ENCODE peak calls at places on chromosome 20, in eight cellular contexts. One of them, this sample, is unnamed.

GRCh38 chr20:43571771-43572170 is 12.9 kb downstream of the SGK2 start:
- DNase-seq in AG09319: no peak
- DNase-seq in stimulated activated CD4-positive, alpha-beta T cell treated with anti-CD3 and anti-CD28 coated beads, Interleukin-1b, Interleukin-23, amount 100 ng/mL, for 24 hours: no peak
- DNase-seq in H4: no peak
- DNase-seq in RKO: no peak
- DNase-seq in neural crest cell: no peak
- DNase-seq in activated naive CD4-positive, alpha-beta T cell treated with anti-CD3 and anti-CD28 coated beads, Interleukin-2, amount 10 ng/mL, durations not matched to agents 7 days and 5 days: no peak
- DNase-seq in CD4-positive, alpha-beta memory T cell: no peak
- DNase-seq in this sample: no peak

GRCh38 chr20:59273699-59274380 is 26.6 kb upstream of the EDN3 start:
- DNase-seq in neural crest cell: no peak
- DNase-seq in CD4-positive, alpha-beta memory T cell: no peak
- DNase-seq in H4: no peak
- DNase-seq in stimulated activated CD4-positive, alpha-beta T cell treated with anti-CD3 and anti-CD28 coated beads, Interleukin-1b, Interleukin-23, amount 100 ng/mL, for 24 hours: no peak
- DNase-seq in activated naive CD4-positive, alpha-beta T cell treated with anti-CD3 and anti-CD28 coated beads, Interleukin-2, amount 10 ng/mL, durations not matched to agents 7 days and 5 days: peak
- DNase-seq in RKO: no peak
- DNase-seq in AG09319: no peak
- DNase-seq in this sample: no peak

GRCh38 chr20:13430346-13431002 is 208.3 kb downstream of the TASP1 start:
- DNase-seq in CD4-positive, alpha-beta memory T cell: no peak
- DNase-seq in RKO: no peak
- DNase-seq in neural crest cell: no peak
- DNase-seq in activated naive CD4-positive, alpha-beta T cell treated with anti-CD3 and anti-CD28 coated beads, Interleukin-2, amount 10 ng/mL, durations not matched to agents 7 days and 5 days: no peak
- DNase-seq in H4: no peak
- DNase-seq in stimulated activated CD4-positive, alpha-beta T cell treated with anti-CD3 and anti-CD28 coated beads, Interleukin-1b, Interleukin-23, amount 100 ng/mL, for 24 hours: no peak
- DNase-seq in AG09319: no peak
- DNase-seq in this sample: peak

GRCh38 chr20:52536841-52537400 is 345.3 kb upstream of the ZFP64 start:
- DNase-seq in AG09319: no peak
- DNase-seq in stimulated activated CD4-positive, alpha-beta T cell treated with anti-CD3 and anti-CD28 coated beads, Interleukin-1b, Interleukin-23, amount 100 ng/mL, for 24 hours: no peak
- DNase-seq in CD4-positive, alpha-beta memory T cell: no peak
- DNase-seq in RKO: no peak
- DNase-seq in H4: peak
- DNase-seq in neural crest cell: no peak
- DNase-seq in activated naive CD4-positive, alpha-beta T cell treated with anti-CD3 and anti-CD28 coated beads, Interleukin-2, amount 10 ng/mL, durations not matched to agents 7 days and 5 days: no peak
- DNase-seq in this sample: no peak

GRCh38 chr20:23334111-23334510 is 16.5 kb upstream of the NXT1 start:
- DNase-seq in AG09319: no peak
- DNase-seq in activated naive CD4-positive, alpha-beta T cell treated with anti-CD3 and anti-CD28 coated beads, Interleukin-2, amount 10 ng/mL, durations not matched to agents 7 days and 5 days: no peak
- DNase-seq in RKO: no peak
- DNase-seq in H4: no peak
- DNase-seq in CD4-positive, alpha-beta memory T cell: no peak
- DNase-seq in stimulated activated CD4-positive, alpha-beta T cell treated with anti-CD3 and anti-CD28 coated beads, Interleukin-1b, Interleukin-23, amount 100 ng/mL, for 24 hours: no peak
- DNase-seq in neural crest cell: no peak
- DNase-seq in this sample: no peak

GRCh38 chr20:58463231-58463630 is 52.0 kb downstream of the APCDD1L start:
- DNase-seq in H4: no peak
- DNase-seq in neural crest cell: no peak
- DNase-seq in AG09319: no peak
- DNase-seq in RKO: no peak
- DNase-seq in activated naive CD4-positive, alpha-beta T cell treated with anti-CD3 and anti-CD28 coated beads, Interleukin-2, amount 10 ng/mL, durations not matched to agents 7 days and 5 days: no peak
- DNase-seq in CD4-positive, alpha-beta memory T cell: no peak
- DNase-seq in stimulated activated CD4-positive, alpha-beta T cell treated with anti-CD3 and anti-CD28 coated beads, Interleukin-1b, Interleukin-23, amount 100 ng/mL, for 24 hours: no peak
- DNase-seq in this sample: no peak

GRCh38 chr20:10217517-10218410 is 866 bp upstream of the SNAP25 start:
- DNase-seq in AG09319: peak
- DNase-seq in H4: peak
- DNase-seq in CD4-positive, alpha-beta memory T cell: no peak
- DNase-seq in RKO: no peak
- DNase-seq in activated naive CD4-positive, alpha-beta T cell treated with anti-CD3 and anti-CD28 coated beads, Interleukin-2, amount 10 ng/mL, durations not matched to agents 7 days and 5 days: no peak
- DNase-seq in neural crest cell: peak
- DNase-seq in stimulated activated CD4-positive, alpha-beta T cell treated with anti-CD3 and anti-CD28 coated beads, Interleukin-1b, Interleukin-23, amount 100 ng/mL, for 24 hours: no peak
- DNase-seq in this sample: no peak

GRCh38 chr20:53865905-53866786 is 204.2 kb downstream of the BCAS1 start:
- DNase-seq in AG09319: peak
- DNase-seq in RKO: no peak
- DNase-seq in CD4-positive, alpha-beta memory T cell: no peak
- DNase-seq in stimulated activated CD4-positive, alpha-beta T cell treated with anti-CD3 and anti-CD28 coated beads, Interleukin-1b, Interleukin-23, amount 100 ng/mL, for 24 hours: no peak
- DNase-seq in activated naive CD4-positive, alpha-beta T cell treated with anti-CD3 and anti-CD28 coated beads, Interleukin-2, amount 10 ng/mL, durations not matched to agents 7 days and 5 days: no peak
- DNase-seq in H4: peak
- DNase-seq in neural crest cell: no peak
- DNase-seq in this sample: no peak

GRCh38 chr20:56429496-56429895 is 17.4 kb downstream of the CASS4 start:
- DNase-seq in H4: no peak
- DNase-seq in RKO: peak
- DNase-seq in stimulated activated CD4-positive, alpha-beta T cell treated with anti-CD3 and anti-CD28 coated beads, Interleukin-1b, Interleukin-23, amount 100 ng/mL, for 24 hours: peak
- DNase-seq in neural crest cell: no peak
- DNase-seq in CD4-positive, alpha-beta memory T cell: no peak
- DNase-seq in activated naive CD4-positive, alpha-beta T cell treated with anti-CD3 and anti-CD28 coated beads, Interleukin-2, amount 10 ng/mL, durations not matched to agents 7 days and 5 days: no peak
- DNase-seq in AG09319: no peak
- DNase-seq in this sample: no peak

GRCh38 chr20:11448554-11448953 is 469.1 kb upstream of the BTBD3 start:
- DNase-seq in activated naive CD4-positive, alpha-beta T cell treated with anti-CD3 and anti-CD28 coated beads, Interleukin-2, amount 10 ng/mL, durations not matched to agents 7 days and 5 days: no peak
- DNase-seq in AG09319: no peak
- DNase-seq in RKO: no peak
- DNase-seq in stimulated activated CD4-positive, alpha-beta T cell treated with anti-CD3 and anti-CD28 coated beads, Interleukin-1b, Interleukin-23, amount 100 ng/mL, for 24 hours: no peak
- DNase-seq in CD4-positive, alpha-beta memory T cell: no peak
- DNase-seq in H4: no peak
- DNase-seq in neural crest cell: no peak
- DNase-seq in this sample: no peak

GRCh38 chr20:19440660-19441527 is 228.5 kb downstream of the SLC24A3 start:
- DNase-seq in RKO: no peak
- DNase-seq in neural crest cell: no peak
- DNase-seq in AG09319: no peak
- DNase-seq in activated naive CD4-positive, alpha-beta T cell treated with anti-CD3 and anti-CD28 coated beads, Interleukin-2, amount 10 ng/mL, durations not matched to agents 7 days and 5 days: no peak
- DNase-seq in stimulated activated CD4-positive, alpha-beta T cell treated with anti-CD3 and anti-CD28 coated beads, Interleukin-1b, Interleukin-23, amount 100 ng/mL, for 24 hours: no peak
- DNase-seq in H4: no peak
- DNase-seq in CD4-positive, alpha-beta memory T cell: no peak
- DNase-seq in this sample: no peak

GRCh38 chr20:51775241-51775640 is 7.1 kb upstream of the ATP9A start:
- DNase-seq in H4: no peak
- DNase-seq in stimulated activated CD4-positive, alpha-beta T cell treated with anti-CD3 and anti-CD28 coated beads, Interleukin-1b, Interleukin-23, amount 100 ng/mL, for 24 hours: no peak
- DNase-seq in activated naive CD4-positive, alpha-beta T cell treated with anti-CD3 and anti-CD28 coated beads, Interleukin-2, amount 10 ng/mL, durations not matched to agents 7 days and 5 days: no peak
- DNase-seq in RKO: no peak
- DNase-seq in AG09319: no peak
- DNase-seq in neural crest cell: no peak
- DNase-seq in CD4-positive, alpha-beta memory T cell: no peak
- DNase-seq in this sample: no peak

GRCh38 chr20:54379893-54380292 is 95.5 kb upstream of the DOK5 start:
- DNase-seq in stimulated activated CD4-positive, alpha-beta T cell treated with anti-CD3 and anti-CD28 coated beads, Interleukin-1b, Interleukin-23, amount 100 ng/mL, for 24 hours: no peak
- DNase-seq in H4: no peak
- DNase-seq in RKO: no peak
- DNase-seq in CD4-positive, alpha-beta memory T cell: no peak
- DNase-seq in AG09319: no peak
- DNase-seq in activated naive CD4-positive, alpha-beta T cell treated with anti-CD3 and anti-CD28 coated beads, Interleukin-2, amount 10 ng/mL, durations not matched to agents 7 days and 5 days: no peak
- DNase-seq in neural crest cell: no peak
- DNase-seq in this sample: no peak

GRCh38 chr20:38939686-38940085 is 13.5 kb downstream of the FAM83D start:
- DNase-seq in H4: no peak
- DNase-seq in activated naive CD4-positive, alpha-beta T cell treated with anti-CD3 and anti-CD28 coated beads, Interleukin-2, amount 10 ng/mL, durations not matched to agents 7 days and 5 days: no peak
- DNase-seq in neural crest cell: no peak
- DNase-seq in CD4-positive, alpha-beta memory T cell: no peak
- DNase-seq in RKO: no peak
- DNase-seq in stimulated activated CD4-positive, alpha-beta T cell treated with anti-CD3 and anti-CD28 coated beads, Interleukin-1b, Interleukin-23, amount 100 ng/mL, for 24 hours: no peak
- DNase-seq in AG09319: no peak
- DNase-seq in this sample: no peak

GRCh38 chr20:51531141-51531710 is 11.3 kb downstream of the NFATC2 start:
- DNase-seq in neural crest cell: no peak
- DNase-seq in RKO: no peak
- DNase-seq in activated naive CD4-positive, alpha-beta T cell treated with anti-CD3 and anti-CD28 coated beads, Interleukin-2, amount 10 ng/mL, durations not matched to agents 7 days and 5 days: peak
- DNase-seq in CD4-positive, alpha-beta memory T cell: peak
- DNase-seq in AG09319: no peak
- DNase-seq in stimulated activated CD4-positive, alpha-beta T cell treated with anti-CD3 and anti-CD28 coated beads, Interleukin-1b, Interleukin-23, amount 100 ng/mL, for 24 hours: peak
- DNase-seq in H4: no peak
- DNase-seq in this sample: peak

GRCh38 chr20:44691424-44692423 is 23.4 kb upstream of the CCN5 start:
- DNase-seq in activated naive CD4-positive, alpha-beta T cell treated with anti-CD3 and anti-CD28 coated beads, Interleukin-2, amount 10 ng/mL, durations not matched to agents 7 days and 5 days: no peak
- DNase-seq in stimulated activated CD4-positive, alpha-beta T cell treated with anti-CD3 and anti-CD28 coated beads, Interleukin-1b, Interleukin-23, amount 100 ng/mL, for 24 hours: no peak
- DNase-seq in H4: no peak
- DNase-seq in AG09319: peak
- DNase-seq in CD4-positive, alpha-beta memory T cell: no peak
- DNase-seq in neural crest cell: no peak
- DNase-seq in RKO: no peak
- DNase-seq in this sample: no peak

GRCh38 chr20:56631318-56631989 is 2.3 kb downstream of the TFAP2C start:
- DNase-seq in activated naive CD4-positive, alpha-beta T cell treated with anti-CD3 and anti-CD28 coated beads, Interleukin-2, amount 10 ng/mL, durations not matched to agents 7 days and 5 days: no peak
- DNase-seq in CD4-positive, alpha-beta memory T cell: no peak
- DNase-seq in RKO: no peak
- DNase-seq in stimulated activated CD4-positive, alpha-beta T cell treated with anti-CD3 and anti-CD28 coated beads, Interleukin-1b, Interleukin-23, amount 100 ng/mL, for 24 hours: no peak
- DNase-seq in AG09319: no peak
- DNase-seq in H4: no peak
- DNase-seq in neural crest cell: no peak
- DNase-seq in this sample: no peak

GRCh38 chr20:33433875-33434274 is 9.7 kb downstream of the SNTA1 start:
- DNase-seq in stimulated activated CD4-positive, alpha-beta T cell treated with anti-CD3 and anti-CD28 coated beads, Interleukin-1b, Interleukin-23, amount 100 ng/mL, for 24 hours: no peak
- DNase-seq in AG09319: no peak
- DNase-seq in H4: no peak
- DNase-seq in RKO: no peak
- DNase-seq in activated naive CD4-positive, alpha-beta T cell treated with anti-CD3 and anti-CD28 coated beads, Interleukin-2, amount 10 ng/mL, durations not matched to agents 7 days and 5 days: no peak
- DNase-seq in CD4-positive, alpha-beta memory T cell: no peak
- DNase-seq in neural crest cell: no peak
- DNase-seq in this sample: no peak

GRCh38 chr20:22586645-22587310 is 2.4 kb upstream of the FOXA2 start:
- DNase-seq in activated naive CD4-positive, alpha-beta T cell treated with anti-CD3 and anti-CD28 coated beads, Interleukin-2, amount 10 ng/mL, durations not matched to agents 7 days and 5 days: no peak
- DNase-seq in AG09319: no peak
- DNase-seq in RKO: no peak
- DNase-seq in neural crest cell: no peak
- DNase-seq in CD4-positive, alpha-beta memory T cell: no peak
- DNase-seq in stimulated activated CD4-positive, alpha-beta T cell treated with anti-CD3 and anti-CD28 coated beads, Interleukin-1b, Interleukin-23, amount 100 ng/mL, for 24 hours: no peak
- DNase-seq in H4: no peak
- DNase-seq in this sample: peak

GRCh38 chr20:20205862-20206236 is 153.5 kb downstream of the CFAP61 start:
- DNase-seq in H4: no peak
- DNase-seq in neural crest cell: no peak
- DNase-seq in activated naive CD4-positive, alpha-beta T cell treated with anti-CD3 and anti-CD28 coated beads, Interleukin-2, amount 10 ng/mL, durations not matched to agents 7 days and 5 days: no peak
- DNase-seq in RKO: no peak
- DNase-seq in stimulated activated CD4-positive, alpha-beta T cell treated with anti-CD3 and anti-CD28 coated beads, Interleukin-1b, Interleukin-23, amount 100 ng/mL, for 24 hours: no peak
- DNase-seq in CD4-positive, alpha-beta memory T cell: no peak
- DNase-seq in AG09319: no peak
- DNase-seq in this sample: no peak

GRCh38 chr20:61924211-61924857 is 141.3 kb downstream of the TAF4 start:
- DNase-seq in stimulated activated CD4-positive, alpha-beta T cell treated with anti-CD3 and anti-CD28 coated beads, Interleukin-1b, Interleukin-23, amount 100 ng/mL, for 24 hours: no peak
- DNase-seq in AG09319: no peak
- DNase-seq in neural crest cell: no peak
- DNase-seq in activated naive CD4-positive, alpha-beta T cell treated with anti-CD3 and anti-CD28 coated beads, Interleukin-2, amount 10 ng/mL, durations not matched to agents 7 days and 5 days: no peak
- DNase-seq in RKO: no peak
- DNase-seq in H4: no peak
- DNase-seq in CD4-positive, alpha-beta memory T cell: no peak
- DNase-seq in this sample: no peak

GRCh38 chr20:49888341-49889244 is 26.7 kb downstream of the SPATA2 start:
- DNase-seq in AG09319: no peak
- DNase-seq in CD4-positive, alpha-beta memory T cell: peak
- DNase-seq in neural crest cell: peak
- DNase-seq in stimulated activated CD4-positive, alpha-beta T cell treated with anti-CD3 and anti-CD28 coated beads, Interleukin-1b, Interleukin-23, amount 100 ng/mL, for 24 hours: peak
- DNase-seq in activated naive CD4-positive, alpha-beta T cell treated with anti-CD3 and anti-CD28 coated beads, Interleukin-2, amount 10 ng/mL, durations not matched to agents 7 days and 5 days: peak
- DNase-seq in H4: peak
- DNase-seq in RKO: peak
- DNase-seq in this sample: peak

GRCh38 chr20:43827940-43828562 is 86.6 kb upstream of the TOX2 start:
- DNase-seq in stimulated activated CD4-positive, alpha-beta T cell treated with anti-CD3 and anti-CD28 coated beads, Interleukin-1b, Interleukin-23, amount 100 ng/mL, for 24 hours: no peak
- DNase-seq in RKO: no peak
- DNase-seq in neural crest cell: no peak
- DNase-seq in AG09319: no peak
- DNase-seq in H4: no peak
- DNase-seq in activated naive CD4-positive, alpha-beta T cell treated with anti-CD3 and anti-CD28 coated beads, Interleukin-2, amount 10 ng/mL, durations not matched to agents 7 days and 5 days: no peak
- DNase-seq in CD4-positive, alpha-beta memory T cell: no peak
- DNase-seq in this sample: no peak

GRCh38 chr20:60264024-60264709 is 305.9 kb downstream of the CDH26 start:
- DNase-seq in AG09319: no peak
- DNase-seq in H4: no peak
- DNase-seq in activated naive CD4-positive, alpha-beta T cell treated with anti-CD3 and anti-CD28 coated beads, Interleukin-2, amount 10 ng/mL, durations not matched to agents 7 days and 5 days: no peak
- DNase-seq in RKO: no peak
- DNase-seq in CD4-positive, alpha-beta memory T cell: no peak
- DNase-seq in neural crest cell: no peak
- DNase-seq in stimulated activated CD4-positive, alpha-beta T cell treated with anti-CD3 and anti-CD28 coated beads, Interleukin-1b, Interleukin-23, amount 100 ng/mL, for 24 hours: no peak
- DNase-seq in this sample: no peak

GRCh38 chr20:326645-327031 is 1.3 kb downstream of the SOX12 start:
- DNase-seq in RKO: peak
- DNase-seq in AG09319: no peak
- DNase-seq in CD4-positive, alpha-beta memory T cell: no peak
- DNase-seq in neural crest cell: peak
- DNase-seq in activated naive CD4-positive, alpha-beta T cell treated with anti-CD3 and anti-CD28 coated beads, Interleukin-2, amount 10 ng/mL, durations not matched to agents 7 days and 5 days: no peak
- DNase-seq in stimulated activated CD4-positive, alpha-beta T cell treated with anti-CD3 and anti-CD28 coated beads, Interleukin-1b, Interleukin-23, amount 100 ng/mL, for 24 hours: no peak
- DNase-seq in H4: no peak
- DNase-seq in this sample: no peak

GRCh38 chr20:41137412-41138216 is at the start of gene PLCG1:
- DNase-seq in CD4-positive, alpha-beta memory T cell: peak
- DNase-seq in AG09319: peak
- DNase-seq in H4: peak
- DNase-seq in neural crest cell: peak
- DNase-seq in activated naive CD4-positive, alpha-beta T cell treated with anti-CD3 and anti-CD28 coated beads, Interleukin-2, amount 10 ng/mL, durations not matched to agents 7 days and 5 days: peak
- DNase-seq in RKO: peak
- DNase-seq in stimulated activated CD4-positive, alpha-beta T cell treated with anti-CD3 and anti-CD28 coated beads, Interleukin-1b, Interleukin-23, amount 100 ng/mL, for 24 hours: peak
- DNase-seq in this sample: peak

GRCh38 chr20:37142708-37143107 is 36.4 kb upstream of the RPN2 start:
- DNase-seq in AG09319: no peak
- DNase-seq in CD4-positive, alpha-beta memory T cell: no peak
- DNase-seq in RKO: no peak
- DNase-seq in stimulated activated CD4-positive, alpha-beta T cell treated with anti-CD3 and anti-CD28 coated beads, Interleukin-1b, Interleukin-23, amount 100 ng/mL, for 24 hours: no peak
- DNase-seq in neural crest cell: no peak
- DNase-seq in H4: no peak
- DNase-seq in activated naive CD4-positive, alpha-beta T cell treated with anti-CD3 and anti-CD28 coated beads, Interleukin-2, amount 10 ng/mL, durations not matched to agents 7 days and 5 days: no peak
- DNase-seq in this sample: no peak

GRCh38 chr20:1166963-1167720 is 17.6 kb downstream of the TMEM74B start:
- DNase-seq in activated naive CD4-positive, alpha-beta T cell treated with anti-CD3 and anti-CD28 coated beads, Interleukin-2, amount 10 ng/mL, durations not matched to agents 7 days and 5 days: no peak
- DNase-seq in H4: no peak
- DNase-seq in neural crest cell: no peak
- DNase-seq in CD4-positive, alpha-beta memory T cell: no peak
- DNase-seq in AG09319: no peak
- DNase-seq in RKO: no peak
- DNase-seq in stimulated activated CD4-positive, alpha-beta T cell treated with anti-CD3 and anti-CD28 coated beads, Interleukin-1b, Interleukin-23, amount 100 ng/mL, for 24 hours: no peak
- DNase-seq in this sample: no peak

GRCh38 chr20:47444584-47444983 is 57.1 kb upstream of the NCOA3 start:
- DNase-seq in AG09319: no peak
- DNase-seq in stimulated activated CD4-positive, alpha-beta T cell treated with anti-CD3 and anti-CD28 coated beads, Interleukin-1b, Interleukin-23, amount 100 ng/mL, for 24 hours: no peak
- DNase-seq in CD4-positive, alpha-beta memory T cell: no peak
- DNase-seq in neural crest cell: no peak
- DNase-seq in RKO: no peak
- DNase-seq in activated naive CD4-positive, alpha-beta T cell treated with anti-CD3 and anti-CD28 coated beads, Interleukin-2, amount 10 ng/mL, durations not matched to agents 7 days and 5 days: no peak
- DNase-seq in H4: no peak
- DNase-seq in this sample: no peak

GRCh38 chr20:57711311-57711712 is 1.5 kb upstream of the PMEPA1 start:
- DNase-seq in activated naive CD4-positive, alpha-beta T cell treated with anti-CD3 and anti-CD28 coated beads, Interleukin-2, amount 10 ng/mL, durations not matched to agents 7 days and 5 days: no peak
- DNase-seq in RKO: no peak
- DNase-seq in neural crest cell: no peak
- DNase-seq in H4: no peak
- DNase-seq in AG09319: no peak
- DNase-seq in CD4-positive, alpha-beta memory T cell: no peak
- DNase-seq in stimulated activated CD4-positive, alpha-beta T cell treated with anti-CD3 and anti-CD28 coated beads, Interleukin-1b, Interleukin-23, amount 100 ng/mL, for 24 hours: no peak
- DNase-seq in this sample: no peak

GRCh38 chr20:33311989-33312388 is 29.0 kb downstream of the BPIFB1 start:
- DNase-seq in stimulated activated CD4-positive, alpha-beta T cell treated with anti-CD3 and anti-CD28 coated beads, Interleukin-1b, Interleukin-23, amount 100 ng/mL, for 24 hours: no peak
- DNase-seq in AG09319: no peak
- DNase-seq in CD4-positive, alpha-beta memory T cell: no peak
- DNase-seq in H4: no peak
- DNase-seq in neural crest cell: no peak
- DNase-seq in RKO: no peak
- DNase-seq in activated naive CD4-positive, alpha-beta T cell treated with anti-CD3 and anti-CD28 coated beads, Interleukin-2, amount 10 ng/mL, durations not matched to agents 7 days and 5 days: no peak
- DNase-seq in this sample: no peak

GRCh38 chr20:23257848-23258746 is 92.5 kb upstream of the NXT1 start:
- DNase-seq in activated naive CD4-positive, alpha-beta T cell treated with anti-CD3 and anti-CD28 coated beads, Interleukin-2, amount 10 ng/mL, durations not matched to agents 7 days and 5 days: no peak
- DNase-seq in RKO: peak
- DNase-seq in H4: peak
- DNase-seq in AG09319: no peak
- DNase-seq in stimulated activated CD4-positive, alpha-beta T cell treated with anti-CD3 and anti-CD28 coated beads, Interleukin-1b, Interleukin-23, amount 100 ng/mL, for 24 hours: no peak
- DNase-seq in neural crest cell: no peak
- DNase-seq in CD4-positive, alpha-beta memory T cell: no peak
- DNase-seq in this sample: no peak

GRCh38 chr20:15708984-15709598 is 864.2 kb downstream of the KIF16B start:
- DNase-seq in AG09319: no peak
- DNase-seq in neural crest cell: peak
- DNase-seq in stimulated activated CD4-positive, alpha-beta T cell treated with anti-CD3 and anti-CD28 coated beads, Interleukin-1b, Interleukin-23, amount 100 ng/mL, for 24 hours: no peak
- DNase-seq in RKO: no peak
- DNase-seq in H4: peak
- DNase-seq in CD4-positive, alpha-beta memory T cell: no peak
- DNase-seq in activated naive CD4-positive, alpha-beta T cell treated with anti-CD3 and anti-CD28 coated beads, Interleukin-2, amount 10 ng/mL, durations not matched to agents 7 days and 5 days: peak
- DNase-seq in this sample: peak

GRCh38 chr20:168876-169275 is 11.6 kb downstream of the DEFB127 start:
- DNase-seq in neural crest cell: no peak
- DNase-seq in AG09319: no peak
- DNase-seq in activated naive CD4-positive, alpha-beta T cell treated with anti-CD3 and anti-CD28 coated beads, Interleukin-2, amount 10 ng/mL, durations not matched to agents 7 days and 5 days: no peak
- DNase-seq in H4: no peak
- DNase-seq in stimulated activated CD4-positive, alpha-beta T cell treated with anti-CD3 and anti-CD28 coated beads, Interleukin-1b, Interleukin-23, amount 100 ng/mL, for 24 hours: no peak
- DNase-seq in RKO: no peak
- DNase-seq in CD4-positive, alpha-beta memory T cell: no peak
- DNase-seq in this sample: no peak